ENCODE peak calls at places on chromosomes 16 and 17, in nine cellular contexts. E is adrenal gland, N is A549, U is stomach, W is heart left ventricle, S is IMR-90, J is right lobe of liver, O is breast epithelium, F is Peyer's patch. R is an unnamed sample.

GRCh38 chr17:21058098-21058893 is 15.5 kb upstream of the USP22 start:
- DNase-seq in E (no peak), N (peak; percentile 47), U (no peak), W (no peak), S (peak; percentile 45), J (no peak), O (no peak), F (no peak), R (no peak)

GRCh38 chr17:29347831-29348281 is 42.3 kb upstream of the TAOK1 start:
- DNase-seq in E (no peak), N (no peak), U (no peak), W (no peak), S (no peak), J (no peak), O (no peak), F (no peak), R (no peak)

GRCh38 chr17:31509095-31509804 is 117.8 kb downstream of the RAB11FIP4 start:
- DNase-seq in E (no peak), N (no peak), U (no peak), W (no peak), S (no peak), J (no peak), O (no peak), F (no peak), R (no peak)

GRCh38 chr16:57594531-57595031 is 33.8 kb upstream of the ADGRG1 start:
- DNase-seq in E (no peak), N (no peak), U (no peak), W (no peak), S (no peak), J (no peak), O (no peak), F (no peak), R (no peak)

GRCh38 chr16:70576431-70577255 is 53.0 kb downstream of the SF3B3 start:
- DNase-seq in E (no peak), N (peak; percentile 33), U (no peak), W (no peak), S (peak; percentile 86), J (no peak), O (no peak), F (no peak), R (no peak)

GRCh38 chr16:73019456-73020362 is 28.2 kb downstream of the ZFHX3 start:
- DNase-seq in E (peak; percentile 77), N (peak; percentile 89), U (no peak), W (no peak), S (peak; percentile 89), J (no peak), O (no peak), F (no peak), R (no peak)

GRCh38 chr16:70688266-70688742 is 2.5 kb upstream of the MTSS2 start:
- DNase-seq in E (peak; percentile 54), N (no peak), U (peak; percentile 57), W (peak; percentile 61), S (peak; percentile 59), J (no peak), O (no peak), F (no peak), R (peak; percentile 88)

GRCh38 chr17:9645858-9646555 is 690 bp downstream of the USP43 start:
- DNase-seq in E (peak; percentile 19), N (peak; percentile 82), U (peak; percentile 79), W (no peak), S (no peak), J (peak; percentile 80), O (peak; percentile 66), F (no peak), R (peak; percentile 15)

GRCh38 chr17:21371511-21372081 is 4.6 kb upstream of the KCNJ12 start:
- DNase-seq in E (no peak), N (no peak), U (no peak), W (no peak), S (no peak), J (peak; percentile 90), O (no peak), F (no peak), R (no peak)

GRCh38 chr17:40194821-40195220 is 17.6 kb downstream of the RAPGEFL1 start:
- DNase-seq in E (no peak), N (no peak), U (no peak), W (no peak), S (no peak), J (no peak), O (no peak), F (no peak), R (no peak)
- H3K27ac ChIP-seq in E (no peak overlapping the region), N (no peak overlapping the region), U (no peak overlapping the region), W (no peak overlapping the region), S (no peak overlapping the region), J (no peak overlapping the region), O (no peak overlapping the region), F (no peak overlapping the region), R (no peak overlapping the region)

GRCh38 chr17:40112718-40113109 is 9.1 kb upstream of the MSL1 start:
- DNase-seq in E (peak; percentile 34), N (no peak), U (no peak), W (peak; percentile 33), S (no peak), J (no peak), O (peak; percentile 41), F (no peak), R (peak; percentile 27)

GRCh38 chr17:40112191-40112590 is 9.6 kb upstream of the MSL1 start:
- DNase-seq in E (peak; percentile 22), N (no peak), U (no peak), W (no peak), S (no peak), J (no peak), O (no peak), F (no peak), R (peak; percentile 32)

GRCh38 chr17:40113961-40114272 is 7.9 kb upstream of the MSL1 start:
- DNase-seq in E (no peak), N (no peak), U (no peak), W (no peak), S (peak; percentile 56), J (no peak), O (no peak), F (no peak), R (no peak)

GRCh38 chr17:40115101-40115436 is 6.7 kb upstream of the MSL1 start:
- DNase-seq in E (no peak), N (no peak), U (no peak), W (no peak), S (no peak), J (no peak), O (peak; percentile 19), F (no peak), R (no peak)

GRCh38 chr17:40113110-40113960 is 8.4 kb upstream of the MSL1 start:
- DNase-seq in E (peak; percentile 96), N (peak; percentile 97), U (peak; percentile 95), W (peak; percentile 94), S (peak; percentile 95), J (peak; percentile 95), O (peak; percentile 93), F (peak; percentile 95), R (peak; percentile 92)
- TF ChIP-seq POLR2A in E (no peak), N (peak; percentile 62), U (no peak), W (no peak), S (no peak), J (peak; percentile 52), O (no peak), F (peak; percentile 35), R (no peak)

DNA sequence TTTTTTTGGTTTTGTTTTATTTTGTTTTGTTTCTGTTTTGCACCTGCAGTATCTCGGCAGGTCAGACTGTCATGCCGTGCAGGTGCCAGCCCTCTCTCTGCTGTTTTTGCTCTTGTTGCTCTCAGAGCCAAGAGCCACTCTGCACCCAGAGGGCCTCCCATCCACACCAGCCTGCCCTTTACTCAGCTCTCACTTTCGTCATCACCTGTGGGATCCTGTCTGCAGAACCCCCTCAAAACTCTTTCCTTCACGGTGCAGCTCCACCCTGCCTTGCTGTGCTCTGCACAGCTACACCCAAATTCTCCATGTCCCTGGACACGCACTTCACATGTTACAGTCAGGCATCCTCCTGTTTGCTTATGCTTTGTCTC is 2.6 kb downstream of the AOC3 start:
- DNase-seq in E (no peak), N (no peak), U (no peak), W (no peak), S (no peak), J (no peak), O (no peak), F (no peak), R (no peak)
- H3K27ac ChIP-seq in E (no peak overlapping the region), N (no peak overlapping the region), U (peak overlapping the region; percentile 86), W (no peak overlapping the region), S (no peak overlapping the region), J (no peak overlapping the region), O (no peak overlapping the region), F (peak overlapping the region; percentile 76), R (no peak overlapping the region)

DNA sequence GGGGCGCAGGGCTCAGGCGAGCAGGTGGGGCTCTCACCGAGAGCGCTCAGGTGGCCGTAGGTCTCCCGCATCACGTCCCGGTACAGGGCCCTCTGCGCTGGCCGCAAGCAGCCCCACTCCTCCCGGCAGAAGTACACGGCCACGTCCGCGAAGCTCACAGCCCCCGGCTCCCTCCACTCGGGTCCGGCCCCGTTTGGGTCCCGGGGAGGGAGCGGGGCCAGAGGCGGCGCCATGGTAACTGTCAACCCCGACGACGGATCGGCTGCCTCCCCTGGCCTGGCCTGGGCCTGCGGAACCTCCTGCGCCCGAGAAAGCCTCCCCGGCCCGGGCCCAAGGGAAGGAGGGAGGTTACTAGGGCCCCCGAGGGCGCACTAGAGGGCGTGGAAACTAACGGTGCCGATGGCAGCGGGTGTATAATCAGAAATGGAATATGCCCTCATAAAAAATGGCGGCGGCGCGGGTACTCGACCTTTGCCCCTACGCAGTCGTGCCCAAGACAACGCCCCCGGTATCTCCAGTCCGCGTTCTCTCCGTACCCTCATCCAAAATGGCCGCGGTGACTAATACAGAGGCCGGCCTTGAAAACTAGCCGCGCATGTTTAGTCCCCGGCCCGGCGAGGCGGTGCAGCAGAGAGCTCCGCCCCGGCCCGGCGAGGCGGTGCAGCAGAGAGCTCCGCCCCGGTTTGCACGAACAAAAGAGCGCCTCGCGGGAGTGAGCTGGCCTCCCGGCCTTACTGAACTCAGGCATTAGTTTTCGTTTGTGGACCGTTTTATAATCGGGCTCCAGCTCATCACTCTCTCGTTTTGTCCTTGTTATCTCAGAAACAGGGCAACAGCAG is at the start of gene ZNF764:
- DNase-seq in E (peak; percentile 99), N (peak; percentile 99), U (peak; percentile 99), W (peak; percentile 98), S (peak; percentile 96), J (peak; percentile 99), O (peak; percentile 98), F (peak; percentile 98), R (peak; percentile 99)
- TF ChIP-seq POLR2A in E (peak; percentile 37), N (peak; percentile 55), U (no peak), W (no peak), S (peak; percentile 40), J (peak; percentile 50), O (no peak), F (peak; percentile 49), R (peak; percentile 32)

GRCh38 chr16:1830213-1830612 is 3.2 kb downstream of the FAHD1 start:
- DNase-seq in E (no peak), N (no peak), U (peak; percentile 47), W (no peak), S (no peak), J (peak; percentile 86), O (no peak), F (no peak), R (no peak)
- H3K27ac ChIP-seq in E (no peak overlapping the region), N (no peak overlapping the region), U (peak overlapping the region; percentile 62), W (no peak overlapping the region), S (no peak overlapping the region), J (no peak overlapping the region), O (no peak overlapping the region), F (peak overlapping the region; percentile 90), R (no peak overlapping the region)